ENCODE peak calls at places on chromosomes 7 and 10, in nine cellular contexts. W is CD8-positive, alpha-beta memory T cell; L is fibroblast of lung; V is tibial nerve; Y is fibroblast of mammary gland; A is Peyer's patch; R is osteoblast; X is GM23338; E is fibroblast of pulmonary artery. U is an unnamed sample.
A peak's percentile ranks its signal among the peaks of the same experiment; 100 is the strongest.

GRCh38 chr7:22549667-22550513 is 49.9 kb upstream of the STEAP1B start:
- DNase-seq in W (peak; percentile 40), L (no peak), V (no peak), Y (no peak), A (peak; percentile 58), R (peak; percentile 77), X (peak; percentile 93), E (peak; percentile 22), U (no peak)

GRCh38 chr10:43679509-43679908 is 30.8 kb upstream of the ZNF32 start:
- DNase-seq in W (no peak), L (peak; percentile 46), V (no peak), Y (no peak), A (no peak), R (no peak), X (no peak), E (peak; percentile 10), U (no peak)

GRCh38 chr7:69443136-69443535 is 155.1 kb upstream of the AUTS2 start:
- DNase-seq in W (no peak), L (no peak), V (no peak), Y (no peak), A (no peak), R (no peak), X (no peak), E (no peak), U (no peak)

GRCh38 chr10:97647556-97647955 is 7.1 kb downstream of the PI4K2A start:
- DNase-seq in W (no peak), L (peak; percentile 52), V (no peak), Y (peak; percentile 77), A (no peak), R (peak; percentile 47), X (no peak), E (peak; percentile 65), U (no peak)

GRCh38 chr7:95693551-95694333 is 78.6 kb upstream of the DYNC1I1 start:
- DNase-seq in W (no peak), L (peak; percentile 67), V (no peak), Y (peak; percentile 63), A (no peak), R (no peak), X (no peak), E (peak; percentile 33), U (no peak)

GRCh38 chr7:2529161-2530075 is 9.8 kb downstream of the LFNG start:
- DNase-seq in W (peak; percentile 70), L (peak; percentile 57), V (peak; percentile 52), Y (peak; percentile 54), A (peak; percentile 93), R (peak; percentile 99), X (peak; percentile 0), E (peak; percentile 52), U (peak; percentile 47)

GRCh38 chr10:133275683-133276092 is 980 bp downstream of the ADAM8 start:
- DNase-seq in W (no peak), L (no peak), V (no peak), Y (no peak), A (peak; percentile 49), R (peak; percentile 87), X (no peak), E (no peak), U (peak; percentile 53)

GRCh38 chr7:31856366-31856765 is 169.4 kb downstream of the PPP1R17 start:
- DNase-seq in W (no peak), L (no peak), V (no peak), Y (no peak), A (no peak), R (no peak), X (no peak), E (no peak), U (no peak)

GRCh38 chr7:51350195-51350896 is 33.7 kb upstream of the COBL start:
- DNase-seq in W (no peak), L (peak; percentile 6), V (no peak), Y (no peak), A (no peak), R (no peak), X (peak; percentile 32), E (no peak), U (no peak)

GRCh38 chr10:110915035-110915434 is 3.9 kb downstream of the BBIP1 start:
- DNase-seq in W (no peak), L (no peak), V (no peak), Y (no peak), A (no peak), R (no peak), X (no peak), E (no peak), U (no peak)

GRCh38 chr7:18192228-18192627 is 164.6 kb upstream of the PRPS1L1 start:
- DNase-seq in W (no peak), L (no peak), V (no peak), Y (no peak), A (no peak), R (no peak), X (no peak), E (no peak), U (no peak)

GRCh38 chr10:80686734-80687561 is 149.2 kb downstream of the SH2D4B start:
- DNase-seq in W (no peak), L (no peak), V (no peak), Y (no peak), A (no peak), R (no peak), X (peak; percentile 26), E (no peak), U (no peak)

GRCh38 chr10:113019692-113020424 is 69.8 kb downstream of the TCF7L2 start:
- DNase-seq in W (no peak), L (no peak), V (no peak), Y (no peak), A (no peak), R (no peak), X (no peak), E (no peak), U (no peak)

DNA sequence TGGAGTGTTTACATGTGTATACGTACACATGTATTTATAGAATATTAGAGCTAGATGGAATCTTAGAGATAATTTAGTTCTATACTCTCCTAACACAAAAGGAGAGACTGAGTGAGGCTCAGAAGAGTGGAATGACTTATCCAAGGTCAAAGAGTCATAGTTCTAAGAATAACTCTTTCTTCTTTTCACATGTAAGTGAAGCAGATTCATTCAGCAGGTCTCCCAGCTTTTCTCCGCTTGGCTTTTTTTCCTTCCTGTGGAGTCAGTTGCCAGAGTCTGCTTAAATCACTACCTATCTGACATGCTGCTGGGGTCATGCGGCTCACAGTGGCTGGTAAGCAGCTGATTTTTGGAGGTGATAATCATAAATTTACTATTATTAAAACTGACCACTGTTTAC is 432.1 kb downstream of the PLXDC2 start:
- DNase-seq in W (no peak), L (no peak), V (no peak), Y (no peak), A (no peak), R (no peak), X (peak; percentile 52), E (no peak), U (no peak)
- H3K4me3 ChIP-seq in W (no peak overlapping the region), L (no peak overlapping the region), V (no peak overlapping the region), Y (no peak overlapping the region), A (no peak overlapping the region), R (no peak overlapping the region), X (no peak overlapping the region), E (no peak overlapping the region), U (no peak overlapping the region)

DNA sequence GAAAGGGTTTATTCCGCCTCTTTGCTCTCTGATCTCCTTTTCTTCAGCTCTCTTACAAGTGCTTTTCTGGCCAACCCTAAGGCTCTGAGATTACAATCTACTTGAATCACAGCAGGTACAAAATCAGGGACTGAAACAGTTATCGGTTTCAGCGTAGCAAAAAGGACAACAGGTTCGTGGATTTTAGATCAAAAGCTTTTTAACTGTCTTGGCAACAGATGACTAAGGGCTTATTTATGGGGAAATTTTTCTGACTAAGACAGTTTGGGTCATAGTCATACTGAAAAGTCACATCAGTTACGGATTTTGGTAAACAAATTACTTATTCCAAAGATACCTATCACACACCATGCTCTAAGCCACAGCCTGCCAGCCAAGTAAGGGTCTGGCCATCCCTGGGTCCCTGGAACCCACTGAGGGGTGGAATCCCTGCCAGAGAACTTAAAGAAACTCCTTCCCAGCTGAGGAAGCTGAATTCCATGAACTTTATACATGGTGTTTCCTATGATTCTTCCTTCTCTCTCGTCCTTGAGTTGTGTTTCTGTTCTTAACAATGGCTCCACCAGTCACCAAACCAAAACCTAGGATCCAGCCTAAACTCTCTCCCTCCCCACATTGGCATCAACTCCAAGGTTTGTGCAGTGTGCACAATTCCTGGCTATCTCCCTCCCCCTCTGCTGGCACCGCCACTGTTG is 169.3 kb downstream of the FAM107B start:
- DNase-seq in W (no peak), L (peak; percentile 36), V (no peak), Y (peak; percentile 78), A (no peak), R (peak; percentile 86), X (peak; percentile 14), E (peak; percentile 45), U (no peak)
- H3K4me3 ChIP-seq in W (peak overlapping the region; percentile 62), L (peak overlapping the region; percentile 57), V (no peak overlapping the region), Y (peak overlapping the region; percentile 33), A (no peak overlapping the region), R (peak overlapping the region; percentile 77), X (peak overlapping the region; percentile 73), E (peak overlapping the region; percentile 63), U (no peak overlapping the region)

GRCh38 chr10:33487014-33487776 is 152.7 kb upstream of the NRP1 start:
- DNase-seq in W (no peak), L (peak; percentile 45), V (no peak), Y (peak; percentile 21), A (no peak), R (no peak), X (no peak), E (peak; percentile 26), U (no peak)
- H3K4me3 ChIP-seq in W (peak overlapping the region; percentile 17), L (no peak overlapping the region), V (no peak overlapping the region), Y (no peak overlapping the region), A (no peak overlapping the region), R (no peak overlapping the region), X (no peak overlapping the region), E (no peak overlapping the region), U (peak overlapping the region; percentile 20)

GRCh38 chr7:129780257-129781127 is 169.0 kb downstream of the NRF1 start:
- DNase-seq in W (peak; percentile 46), L (no peak), V (no peak), Y (no peak), A (peak; percentile 39), R (peak; percentile 90), X (peak; percentile 90), E (no peak), U (peak; percentile 76)
- H3K4me3 ChIP-seq in W (peak overlapping the region; percentile 53), L (no peak overlapping the region), V (peak overlapping the region; percentile 18), Y (no peak overlapping the region), A (peak overlapping the region; percentile 62), R (no peak overlapping the region), X (peak overlapping the region; percentile 93), E (no peak overlapping the region), U (peak overlapping the region; percentile 60)

U was measured in CD8-positive, alpha-beta T cell.